ENCODE peak calls at places on chromosomes 6 and 20, in seven cellular contexts. One of them, this sample, is unnamed.

GRCh38 chr6:97060254-97060653 is 135.7 kb downstream of the KLHL32 start:
- DNase-seq in HS-5: no peak
- DNase-seq in C1 segment of cervical spinal cord: no peak
- DNase-seq in aorta: no peak
- DNase-seq in NCI-H1092: no peak
- DNase-seq in hepatic stellate cell: no peak
- DNase-seq in NCI-H1105: no peak
- DNase-seq in this sample: no peak

GRCh38 chr6:41947581-41948220 is 6.1 kb upstream of the CCND3 start:
- DNase-seq in NCI-H1092: no peak
- DNase-seq in NCI-H1105: no peak
- DNase-seq in HS-5: no peak
- DNase-seq in hepatic stellate cell: no peak
- DNase-seq in aorta: no peak
- DNase-seq in C1 segment of cervical spinal cord: no peak
- DNase-seq in this sample: no peak

GRCh38 chr6:81023007-81023582 is 729.4 kb downstream of the TENT5A start:
- DNase-seq in C1 segment of cervical spinal cord: no peak
- DNase-seq in NCI-H1105: no peak
- DNase-seq in HS-5: no peak
- DNase-seq in aorta: no peak
- DNase-seq in hepatic stellate cell: no peak
- DNase-seq in NCI-H1092: no peak
- DNase-seq in this sample: no peak

GRCh38 chr6:89348372-89348771 is 4.2 kb downstream of the UBE2J1 start:
- DNase-seq in NCI-H1105: no peak
- DNase-seq in C1 segment of cervical spinal cord: no peak
- DNase-seq in HS-5: no peak
- DNase-seq in NCI-H1092: no peak
- DNase-seq in hepatic stellate cell: no peak
- DNase-seq in aorta: no peak
- DNase-seq in this sample: no peak

GRCh38 chr6:111590209-111590955 is 15.3 kb downstream of the TRAF3IP2 start:
- DNase-seq in hepatic stellate cell: no peak
- DNase-seq in NCI-H1092: no peak
- DNase-seq in C1 segment of cervical spinal cord: no peak
- DNase-seq in aorta: no peak
- DNase-seq in HS-5: no peak
- DNase-seq in NCI-H1105: no peak
- DNase-seq in this sample: no peak

GRCh38 chr6:125981566-125982185 is 4.7 kb upstream of the TRMT11 start:
- DNase-seq in aorta: no peak
- DNase-seq in NCI-H1092: no peak
- DNase-seq in NCI-H1105: no peak
- DNase-seq in HS-5: no peak
- DNase-seq in hepatic stellate cell: no peak
- DNase-seq in C1 segment of cervical spinal cord: no peak
- DNase-seq in this sample: no peak

GRCh38 chr6:141677598-141678211 is 455.0 kb upstream of the GJE1 start:
- DNase-seq in NCI-H1092: peak
- DNase-seq in HS-5: peak
- DNase-seq in NCI-H1105: peak
- DNase-seq in C1 segment of cervical spinal cord: no peak
- DNase-seq in aorta: no peak
- DNase-seq in hepatic stellate cell: peak
- DNase-seq in this sample: no peak

GRCh38 chr6:144543006-144543871 is 258.1 kb downstream of the UTRN start:
- DNase-seq in NCI-H1105: no peak
- DNase-seq in C1 segment of cervical spinal cord: no peak
- DNase-seq in HS-5: no peak
- DNase-seq in aorta: no peak
- DNase-seq in NCI-H1092: no peak
- DNase-seq in hepatic stellate cell: peak
- DNase-seq in this sample: no peak

GRCh38 chr20:24633521-24633920 is 164.1 kb downstream of the SYNDIG1 start:
- DNase-seq in NCI-H1092: no peak
- DNase-seq in NCI-H1105: no peak
- DNase-seq in hepatic stellate cell: no peak
- DNase-seq in C1 segment of cervical spinal cord: no peak
- DNase-seq in HS-5: no peak
- DNase-seq in aorta: no peak
- DNase-seq in this sample: no peak

GRCh38 chr20:6074145-6074561 is 20.3 kb upstream of the LRRN4 start:
- DNase-seq in aorta: no peak
- DNase-seq in NCI-H1105: peak
- DNase-seq in NCI-H1092: no peak
- DNase-seq in hepatic stellate cell: no peak
- DNase-seq in C1 segment of cervical spinal cord: no peak
- DNase-seq in HS-5: no peak
- DNase-seq in this sample: peak

GRCh38 chr6:134707342-134707982 is 242.4 kb downstream of the ALDH8A1 start:
- DNase-seq in hepatic stellate cell: peak
- DNase-seq in aorta: no peak
- DNase-seq in NCI-H1092: no peak
- DNase-seq in C1 segment of cervical spinal cord: no peak
- DNase-seq in HS-5: no peak
- DNase-seq in NCI-H1105: peak
- DNase-seq in this sample: no peak

GRCh38 chr6:159836294-159837140 is 36.4 kb downstream of the PNLDC1 start:
- DNase-seq in aorta: peak
- DNase-seq in HS-5: no peak
- DNase-seq in NCI-H1105: no peak
- DNase-seq in hepatic stellate cell: no peak
- DNase-seq in NCI-H1092: no peak
- DNase-seq in C1 segment of cervical spinal cord: no peak
- DNase-seq in this sample: no peak

GRCh38 chr6:113110211-113110610 is 746.9 kb upstream of the MARCKS start:
- DNase-seq in C1 segment of cervical spinal cord: no peak
- DNase-seq in NCI-H1105: no peak
- DNase-seq in HS-5: no peak
- DNase-seq in aorta: no peak
- DNase-seq in NCI-H1092: no peak
- DNase-seq in hepatic stellate cell: no peak
- DNase-seq in this sample: no peak

GRCh38 chr20:6473197-6473596 is 294.3 kb upstream of the BMP2 start:
- DNase-seq in C1 segment of cervical spinal cord: no peak
- DNase-seq in hepatic stellate cell: no peak
- DNase-seq in NCI-H1092: no peak
- DNase-seq in HS-5: no peak
- DNase-seq in NCI-H1105: no peak
- DNase-seq in aorta: no peak
- DNase-seq in this sample: no peak

GRCh38 chr20:37379967-37380828 is 34.3 kb downstream of the SRC start:
- DNase-seq in C1 segment of cervical spinal cord: no peak
- DNase-seq in aorta: no peak
- DNase-seq in NCI-H1092: no peak
- DNase-seq in hepatic stellate cell: no peak
- DNase-seq in HS-5: no peak
- DNase-seq in NCI-H1105: no peak
- DNase-seq in this sample: no peak

GRCh38 chr6:108673602-108674001 is 112.9 kb downstream of the FOXO3 start:
- DNase-seq in HS-5: no peak
- DNase-seq in aorta: no peak
- DNase-seq in hepatic stellate cell: no peak
- DNase-seq in NCI-H1092: no peak
- DNase-seq in NCI-H1105: no peak
- DNase-seq in C1 segment of cervical spinal cord: no peak
- DNase-seq in this sample: no peak

GRCh38 chr20:54794874-54795273 is 319.5 kb downstream of the DOK5 start:
- DNase-seq in NCI-H1105: no peak
- DNase-seq in C1 segment of cervical spinal cord: no peak
- DNase-seq in HS-5: no peak
- DNase-seq in NCI-H1092: no peak
- DNase-seq in aorta: no peak
- DNase-seq in hepatic stellate cell: no peak
- DNase-seq in this sample: no peak

GRCh38 chr6:166989427-166990034 is 9.7 kb upstream of the CEP43 start:
- DNase-seq in hepatic stellate cell: no peak
- DNase-seq in NCI-H1105: peak
- DNase-seq in HS-5: no peak
- DNase-seq in C1 segment of cervical spinal cord: no peak
- DNase-seq in NCI-H1092: peak
- DNase-seq in aorta: no peak
- DNase-seq in this sample: peak

GRCh38 chr20:33667245-33668086 is 723 bp downstream of the ACTL10 start:
- DNase-seq in HS-5: peak
- DNase-seq in C1 segment of cervical spinal cord: peak
- DNase-seq in aorta: peak
- DNase-seq in hepatic stellate cell: no peak
- DNase-seq in NCI-H1092: no peak
- DNase-seq in NCI-H1105: peak
- DNase-seq in this sample: peak

GRCh38 chr6:43493833-43494232 is 16.3 kb downstream of the LRRC73 start:
- DNase-seq in HS-5: no peak
- DNase-seq in aorta: no peak
- DNase-seq in NCI-H1092: no peak
- DNase-seq in NCI-H1105: no peak
- DNase-seq in C1 segment of cervical spinal cord: no peak
- DNase-seq in hepatic stellate cell: no peak
- DNase-seq in this sample: no peak

GRCh38 chr20:19274001-19274400 is 61.6 kb downstream of the SLC24A3 start:
- DNase-seq in aorta: no peak
- DNase-seq in NCI-H1092: no peak
- DNase-seq in NCI-H1105: no peak
- DNase-seq in C1 segment of cervical spinal cord: no peak
- DNase-seq in HS-5: no peak
- DNase-seq in hepatic stellate cell: no peak
- DNase-seq in this sample: no peak

GRCh38 chr20:57900226-57900905 is 190.6 kb upstream of the PMEPA1 start:
- DNase-seq in C1 segment of cervical spinal cord: no peak
- DNase-seq in NCI-H1105: no peak
- DNase-seq in HS-5: no peak
- DNase-seq in hepatic stellate cell: no peak
- DNase-seq in aorta: peak
- DNase-seq in NCI-H1092: no peak
- DNase-seq in this sample: no peak

GRCh38 chr6:91782789-91783188 is 1195.9 kb upstream of the MAP3K7 start:
- DNase-seq in HS-5: no peak
- DNase-seq in hepatic stellate cell: no peak
- DNase-seq in C1 segment of cervical spinal cord: no peak
- DNase-seq in aorta: no peak
- DNase-seq in NCI-H1092: no peak
- DNase-seq in NCI-H1105: no peak
- DNase-seq in this sample: no peak

GRCh38 chr6:26057899-26058298 is 29.3 kb upstream of the HFE start:
- DNase-seq in hepatic stellate cell: no peak
- DNase-seq in NCI-H1092: no peak
- DNase-seq in NCI-H1105: no peak
- DNase-seq in C1 segment of cervical spinal cord: no peak
- DNase-seq in aorta: no peak
- DNase-seq in HS-5: no peak
- DNase-seq in this sample: no peak

GRCh38 chr20:61736751-61737310 is 328.9 kb downstream of the TAF4 start:
- DNase-seq in hepatic stellate cell: no peak
- DNase-seq in NCI-H1092: no peak
- DNase-seq in HS-5: no peak
- DNase-seq in aorta: peak
- DNase-seq in C1 segment of cervical spinal cord: no peak
- DNase-seq in NCI-H1105: no peak
- DNase-seq in this sample: no peak

GRCh38 chr6:16286151-16286522 is 47.8 kb downstream of the GMPR start:
- DNase-seq in HS-5: no peak
- DNase-seq in NCI-H1105: no peak
- DNase-seq in aorta: no peak
- DNase-seq in NCI-H1092: no peak
- DNase-seq in C1 segment of cervical spinal cord: peak
- DNase-seq in hepatic stellate cell: peak
- DNase-seq in this sample: no peak

GRCh38 chr6:123945386-123945785 is 141.7 kb downstream of the NKAIN2 start:
- DNase-seq in HS-5: no peak
- DNase-seq in NCI-H1105: peak
- DNase-seq in hepatic stellate cell: no peak
- DNase-seq in C1 segment of cervical spinal cord: no peak
- DNase-seq in aorta: no peak
- DNase-seq in NCI-H1092: no peak
- DNase-seq in this sample: no peak

GRCh38 chr20:61757678-61758555 is 307.8 kb downstream of the TAF4 start:
- DNase-seq in HS-5: no peak
- DNase-seq in C1 segment of cervical spinal cord: no peak
- DNase-seq in hepatic stellate cell: no peak
- DNase-seq in NCI-H1105: no peak
- DNase-seq in NCI-H1092: no peak
- DNase-seq in aorta: peak
- DNase-seq in this sample: no peak

GRCh38 chr6:43368517-43369160 is 808 bp downstream of the ZNF318 start:
- DNase-seq in hepatic stellate cell: peak
- DNase-seq in aorta: peak
- DNase-seq in NCI-H1092: peak
- DNase-seq in C1 segment of cervical spinal cord: peak
- DNase-seq in HS-5: no peak
- DNase-seq in NCI-H1105: no peak
- DNase-seq in this sample: no peak

GRCh38 chr6:142336183-142336582 is 34.4 kb downstream of the ADGRG6 start:
- DNase-seq in NCI-H1105: no peak
- DNase-seq in C1 segment of cervical spinal cord: no peak
- DNase-seq in hepatic stellate cell: no peak
- DNase-seq in HS-5: no peak
- DNase-seq in NCI-H1092: no peak
- DNase-seq in aorta: no peak
- DNase-seq in this sample: no peak

GRCh38 chr6:158043586-158044524 is 62.2 kb downstream of the SYNJ2 start:
- DNase-seq in C1 segment of cervical spinal cord: no peak
- DNase-seq in HS-5: no peak
- DNase-seq in NCI-H1105: no peak
- DNase-seq in NCI-H1092: no peak
- DNase-seq in aorta: peak
- DNase-seq in hepatic stellate cell: no peak
- DNase-seq in this sample: no peak